ENCODE peak calls at places on chromosomes 11 and 22, in ten cellular contexts. One of them, this sample, is unnamed.

GRCh38 chr11:129282634-129283033 is 90.5 kb upstream of the ARHGAP32 start:
- DNase-seq in heart left ventricle: no peak
- DNase-seq in A549: no peak
- DNase-seq in erythroblast: no peak
- DNase-seq in transverse colon: peak
- DNase-seq in suprapubic skin: no peak
- DNase-seq in GM12891: no peak
- DNase-seq in testis: no peak
- DNase-seq in stomach: no peak
- DNase-seq in prostate gland: no peak
- DNase-seq in this sample: no peak

GRCh38 chr11:10990637-10991036 is 132.8 kb upstream of the ZBED5 start:
- DNase-seq in heart left ventricle: no peak
- DNase-seq in A549: peak
- DNase-seq in erythroblast: no peak
- DNase-seq in transverse colon: no peak
- DNase-seq in suprapubic skin: no peak
- DNase-seq in GM12891: no peak
- DNase-seq in testis: no peak
- DNase-seq in stomach: no peak
- DNase-seq in prostate gland: no peak
- DNase-seq in this sample: no peak

GRCh38 chr11:73194034-73194507 is 24.0 kb upstream of the P2RY2 start:
- DNase-seq in heart left ventricle: no peak
- DNase-seq in A549: no peak
- DNase-seq in erythroblast: no peak
- DNase-seq in transverse colon: peak
- DNase-seq in suprapubic skin: peak
- DNase-seq in GM12891: no peak
- DNase-seq in testis: no peak
- DNase-seq in stomach: no peak
- DNase-seq in prostate gland: no peak
- DNase-seq in this sample: no peak

GRCh38 chr11:7971846-7972245 is 6.6 kb upstream of the NLRP10 start:
- DNase-seq in heart left ventricle: no peak
- DNase-seq in A549: no peak
- DNase-seq in erythroblast: no peak
- DNase-seq in transverse colon: no peak
- DNase-seq in suprapubic skin: no peak
- DNase-seq in GM12891: no peak
- DNase-seq in testis: no peak
- DNase-seq in stomach: no peak
- DNase-seq in prostate gland: no peak
- DNase-seq in this sample: no peak

GRCh38 chr22:19805821-19806212 is 45.2 kb downstream of the TBX1 start:
- DNase-seq in heart left ventricle: peak
- DNase-seq in A549: no peak
- DNase-seq in erythroblast: no peak
- DNase-seq in transverse colon: peak
- DNase-seq in suprapubic skin: peak
- DNase-seq in GM12891: no peak
- DNase-seq in testis: no peak
- DNase-seq in stomach: no peak
- DNase-seq in prostate gland: no peak
- DNase-seq in this sample: peak

GRCh38 chr11:24312464-24313238 is 184.2 kb upstream of the LUZP2 start:
- DNase-seq in heart left ventricle: no peak
- DNase-seq in A549: no peak
- DNase-seq in erythroblast: no peak
- DNase-seq in transverse colon: no peak
- DNase-seq in suprapubic skin: no peak
- DNase-seq in GM12891: no peak
- DNase-seq in testis: no peak
- DNase-seq in stomach: no peak
- DNase-seq in prostate gland: no peak
- DNase-seq in this sample: no peak

GRCh38 chr11:69290791-69291190 is 3.2 kb upstream of the MYEOV start:
- DNase-seq in heart left ventricle: no peak
- DNase-seq in A549: no peak
- DNase-seq in erythroblast: no peak
- DNase-seq in transverse colon: peak
- DNase-seq in suprapubic skin: no peak
- DNase-seq in GM12891: no peak
- DNase-seq in testis: no peak
- DNase-seq in stomach: no peak
- DNase-seq in prostate gland: no peak
- DNase-seq in this sample: no peak

GRCh38 chr11:123478352-123478986 is 48.4 kb downstream of the GRAMD1B start:
- DNase-seq in heart left ventricle: no peak
- DNase-seq in A549: peak
- DNase-seq in erythroblast: peak
- DNase-seq in transverse colon: peak
- DNase-seq in suprapubic skin: no peak
- DNase-seq in GM12891: no peak
- DNase-seq in testis: peak
- DNase-seq in stomach: peak
- DNase-seq in prostate gland: peak
- DNase-seq in this sample: peak

GRCh38 chr11:11871991-11872401 is 30.2 kb downstream of the USP47 start:
- DNase-seq in heart left ventricle: no peak
- DNase-seq in A549: no peak
- DNase-seq in erythroblast: no peak
- DNase-seq in transverse colon: no peak
- DNase-seq in suprapubic skin: no peak
- DNase-seq in GM12891: no peak
- DNase-seq in testis: no peak
- DNase-seq in stomach: no peak
- DNase-seq in prostate gland: no peak
- DNase-seq in this sample: no peak

GRCh38 chr11:12785901-12786300 is 111.7 kb downstream of the TEAD1 start:
- DNase-seq in heart left ventricle: no peak
- DNase-seq in A549: no peak
- DNase-seq in erythroblast: no peak
- DNase-seq in transverse colon: no peak
- DNase-seq in suprapubic skin: no peak
- DNase-seq in GM12891: no peak
- DNase-seq in testis: no peak
- DNase-seq in stomach: no peak
- DNase-seq in prostate gland: no peak
- DNase-seq in this sample: no peak

DNA sequence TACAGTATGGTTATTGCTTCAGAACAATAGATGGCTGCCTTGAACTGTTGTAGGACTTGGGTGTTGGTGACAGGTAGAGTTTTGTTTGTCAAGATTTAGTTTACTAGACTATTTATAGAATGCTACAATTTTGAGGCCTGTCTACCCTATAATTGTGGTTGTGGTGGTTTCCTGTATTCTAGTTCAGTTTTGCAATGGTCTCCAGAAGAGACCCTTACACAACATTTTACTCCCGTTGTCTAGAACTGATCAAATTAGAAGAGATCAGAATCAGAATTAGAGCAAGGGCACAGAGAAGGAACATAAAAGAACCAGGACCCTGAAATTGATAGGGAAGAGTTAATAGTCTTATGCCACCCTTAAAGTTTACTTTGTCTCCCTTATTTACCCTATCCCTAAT is 11.2 kb upstream of the PHLDB1 start:
- DNase-seq in heart left ventricle: no peak
- DNase-seq in A549: no peak
- DNase-seq in erythroblast: no peak
- DNase-seq in transverse colon: no peak
- DNase-seq in suprapubic skin: no peak
- DNase-seq in GM12891: no peak
- DNase-seq in testis: no peak
- DNase-seq in stomach: no peak
- DNase-seq in prostate gland: no peak
- DNase-seq in this sample: no peak
- TF ChIP-seq POLR2A in heart left ventricle: no peak
- TF ChIP-seq POLR2A in A549: no peak
- TF ChIP-seq POLR2A in erythroblast: no peak
- TF ChIP-seq POLR2A in transverse colon: no peak
- TF ChIP-seq POLR2A in suprapubic skin: no peak
- TF ChIP-seq POLR2A in GM12891: no peak
- TF ChIP-seq POLR2A in testis: no peak
- TF ChIP-seq POLR2A in stomach: no peak
- TF ChIP-seq POLR2A in prostate gland: no peak
- TF ChIP-seq POLR2A in this sample: no peak

GRCh38 chr22:39219071-39220050 is 25.4 kb downstream of the PDGFB start:
- DNase-seq in heart left ventricle: no peak
- DNase-seq in A549: peak
- DNase-seq in erythroblast: peak
- DNase-seq in transverse colon: no peak
- DNase-seq in suprapubic skin: peak
- DNase-seq in GM12891: no peak
- DNase-seq in testis: no peak
- DNase-seq in stomach: no peak
- DNase-seq in prostate gland: no peak
- DNase-seq in this sample: peak

GRCh38 chr22:39220897-39221850 is 23.6 kb downstream of the PDGFB start:
- DNase-seq in heart left ventricle: no peak
- DNase-seq in A549: no peak
- DNase-seq in erythroblast: no peak
- DNase-seq in transverse colon: no peak
- DNase-seq in suprapubic skin: no peak
- DNase-seq in GM12891: no peak
- DNase-seq in testis: no peak
- DNase-seq in stomach: no peak
- DNase-seq in prostate gland: no peak
- DNase-seq in this sample: peak

GRCh38 chr22:39221999-39222686 is 22.6 kb downstream of the PDGFB start:
- DNase-seq in heart left ventricle: no peak
- DNase-seq in A549: no peak
- DNase-seq in erythroblast: no peak
- DNase-seq in transverse colon: no peak
- DNase-seq in suprapubic skin: no peak
- DNase-seq in GM12891: no peak
- DNase-seq in testis: no peak
- DNase-seq in stomach: no peak
- DNase-seq in prostate gland: no peak
- DNase-seq in this sample: no peak

GRCh38 chr22:39223091-39223710 is 21.6 kb downstream of the PDGFB start:
- DNase-seq in heart left ventricle: no peak
- DNase-seq in A549: no peak
- DNase-seq in erythroblast: no peak
- DNase-seq in transverse colon: no peak
- DNase-seq in suprapubic skin: no peak
- DNase-seq in GM12891: no peak
- DNase-seq in testis: no peak
- DNase-seq in stomach: no peak
- DNase-seq in prostate gland: no peak
- DNase-seq in this sample: no peak

DNA sequence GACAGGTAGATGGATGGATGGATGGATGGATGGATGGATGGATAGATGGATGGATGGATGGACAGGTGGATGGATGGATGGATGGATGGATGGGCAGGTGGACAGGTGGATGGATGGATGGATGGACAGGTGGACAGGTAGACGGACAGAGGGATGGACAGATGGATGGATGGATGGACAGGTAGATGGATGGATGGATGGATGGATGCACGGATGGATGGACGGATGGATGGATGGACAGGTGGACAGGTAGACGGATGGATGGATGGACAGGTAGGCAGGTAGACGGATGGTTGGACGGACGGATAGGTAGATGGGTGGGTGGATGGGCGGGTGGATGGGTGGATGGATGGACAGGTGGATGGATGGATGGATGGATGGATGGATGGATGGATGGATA is 24.3 kb downstream of the PDGFB start:
- DNase-seq in heart left ventricle: no peak
- DNase-seq in A549: no peak
- DNase-seq in erythroblast: no peak
- DNase-seq in transverse colon: no peak
- DNase-seq in suprapubic skin: no peak
- DNase-seq in GM12891: no peak
- DNase-seq in testis: no peak
- DNase-seq in stomach: no peak
- DNase-seq in prostate gland: no peak
- DNase-seq in this sample: no peak
- TF ChIP-seq POLR2A in heart left ventricle: no peak
- TF ChIP-seq POLR2A in A549: no peak
- TF ChIP-seq POLR2A in erythroblast: no peak
- TF ChIP-seq POLR2A in transverse colon: no peak
- TF ChIP-seq POLR2A in suprapubic skin: no peak
- TF ChIP-seq POLR2A in GM12891: no peak
- TF ChIP-seq POLR2A in testis: no peak
- TF ChIP-seq POLR2A in stomach: no peak
- TF ChIP-seq POLR2A in prostate gland: no peak
- TF ChIP-seq POLR2A in this sample: no peak

DNA sequence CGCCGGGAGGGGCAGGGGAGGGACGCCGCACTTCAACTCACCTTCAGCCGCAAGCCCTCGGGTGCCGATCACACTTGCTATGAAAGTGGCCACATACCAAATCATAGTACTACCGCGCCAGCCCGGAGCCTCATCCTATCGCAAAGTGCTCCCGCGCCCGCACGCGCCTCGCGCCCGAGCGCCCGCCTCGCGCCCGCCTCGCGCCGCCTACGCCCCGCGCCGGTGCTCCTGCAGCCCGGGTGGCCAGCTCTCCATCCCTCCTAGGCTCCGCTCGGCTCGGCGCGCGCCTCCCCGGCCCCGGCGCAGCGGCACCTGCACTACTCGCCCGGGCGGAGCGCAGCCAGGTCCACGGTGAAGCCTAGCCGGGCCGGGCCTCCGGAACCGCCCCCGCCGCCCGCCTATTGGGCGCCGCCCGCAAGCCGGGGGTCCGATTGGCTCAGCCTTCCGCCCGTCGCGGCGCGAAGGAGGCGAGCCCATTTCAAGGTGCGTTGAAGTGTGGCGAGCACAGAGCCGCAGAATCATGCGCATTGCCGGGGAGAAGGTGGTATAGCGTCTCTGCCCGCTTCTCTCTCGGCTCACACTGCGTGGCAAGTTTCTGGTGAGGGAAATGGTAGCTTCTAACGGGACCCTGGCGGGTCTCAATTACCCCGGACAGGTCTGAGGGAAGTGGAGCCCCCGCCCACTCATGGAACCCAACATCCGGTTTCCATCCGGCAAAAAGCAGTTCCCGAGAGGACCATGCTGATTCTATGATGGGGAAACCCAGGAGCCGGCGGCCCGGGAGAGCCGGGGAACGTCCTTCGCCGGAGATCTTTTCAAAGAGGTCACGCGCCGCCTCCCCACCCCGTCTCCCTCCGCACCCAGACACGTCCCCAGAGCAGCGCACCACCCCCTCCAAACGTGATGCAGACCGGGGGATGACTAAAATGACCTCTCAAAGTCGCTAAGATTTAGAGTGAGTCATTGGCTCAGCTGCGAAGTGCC is at the start of gene IGSF9B:
- DNase-seq in heart left ventricle: peak
- DNase-seq in A549: peak
- DNase-seq in erythroblast: peak
- DNase-seq in transverse colon: peak
- DNase-seq in suprapubic skin: no peak
- DNase-seq in GM12891: peak
- DNase-seq in testis: peak
- DNase-seq in stomach: peak
- DNase-seq in prostate gland: peak
- DNase-seq in this sample: peak
- TF ChIP-seq POLR2A in heart left ventricle: peak
- TF ChIP-seq POLR2A in A549: no peak
- TF ChIP-seq POLR2A in erythroblast: no peak
- TF ChIP-seq POLR2A in transverse colon: no peak
- TF ChIP-seq POLR2A in suprapubic skin: no peak
- TF ChIP-seq POLR2A in GM12891: no peak
- TF ChIP-seq POLR2A in testis: no peak
- TF ChIP-seq POLR2A in stomach: no peak
- TF ChIP-seq POLR2A in prostate gland: peak
- TF ChIP-seq POLR2A in this sample: peak

GRCh38 chr11:68121067-68121899 is at the start of gene CHKA:
- DNase-seq in heart left ventricle: peak
- DNase-seq in A549: peak
- DNase-seq in erythroblast: peak
- DNase-seq in transverse colon: peak
- DNase-seq in suprapubic skin: peak
- DNase-seq in GM12891: peak
- DNase-seq in testis: peak
- DNase-seq in stomach: peak
- DNase-seq in prostate gland: peak
- DNase-seq in this sample: peak
- TF ChIP-seq POLR2A in heart left ventricle: peak
- TF ChIP-seq POLR2A in A549: peak
- TF ChIP-seq POLR2A in erythroblast: peak
- TF ChIP-seq POLR2A in transverse colon: peak
- TF ChIP-seq POLR2A in suprapubic skin: peak
- TF ChIP-seq POLR2A in GM12891: peak
- TF ChIP-seq POLR2A in testis: peak
- TF ChIP-seq POLR2A in stomach: peak
- TF ChIP-seq POLR2A in prostate gland: peak
- TF ChIP-seq POLR2A in this sample: peak